ENCODE peak calls at places on chromosomes 16 and 17, in ten cellular contexts. M is stomach; N is fibroblast of the conjunctiva; R is GM13977; D is ACHN; G is stimulated activated naive CD8-positive, alpha-beta T cell treated with anti-CD3 and anti-CD28 coated beads, Interleukin-15, Interleukin-2, amounts not matched to agents 100 U/mL and 50 U/mL, for 24 hours; F is stimulated activated CD4-positive, alpha-beta T cell treated with anti-CD3 and anti-CD28 coated beads, Interleukin-4, amount 100 ng/mL, for 24 hours; S is HuH-7.5; X is lower leg skin; V is T-helper 2 cell. W is an unnamed sample.

GRCh38 chr16:80027007-80027965 is 426.7 kb upstream of the MAF start:
- DNase-seq in F (peak; percentile 57), N (peak; percentile 9), R (no peak), M (peak; percentile 35), S (peak; percentile 51), D (peak; percentile 98), G (peak; percentile 55), V (peak; percentile 0), X (peak; percentile 86), W (peak; percentile 52)

GRCh38 chr17:67244621-67245072 is 349 bp downstream of the HELZ start:
- DNase-seq in R (no peak), S (no peak), V (no peak), D (no peak), N (no peak), F (no peak), M (no peak), X (no peak), G (peak; percentile 32), W (no peak)

GRCh38 chr16:53257001-53257400 is 177.3 kb upstream of the RBL2 start:
- DNase-seq in S (no peak), V (no peak), M (no peak), D (peak; percentile 58), N (no peak), F (no peak), X (no peak), G (no peak), R (no peak), W (peak; percentile 9)

GRCh38 chr17:82098939-82099765 is 1.1 kb upstream of the FASN start:
- DNase-seq in R (peak; percentile 57), D (no peak), M (no peak), N (no peak), F (no peak), G (no peak), X (no peak), S (no peak), V (no peak), W (no peak)

GRCh38 chr17:80945736-80946135 is 45.9 kb upstream of the CHMP6 start:
- DNase-seq in N (no peak), X (no peak), G (no peak), S (no peak), D (no peak), M (no peak), R (no peak), V (no peak), F (no peak), W (no peak)

GRCh38 chr17:51636291-51636690 is 375.9 kb downstream of the UTP18 start:
- DNase-seq in R (no peak), M (no peak), V (no peak), N (no peak), G (no peak), X (no peak), F (no peak), S (no peak), D (no peak), W (no peak)

GRCh38 chr17:36601303-36602029 is at the start of gene MRM1:
- DNase-seq in N (peak; percentile 75), D (peak; percentile 93), R (peak; percentile 94), V (peak; percentile 78), G (peak; percentile 96), X (peak; percentile 84), F (peak; percentile 93), S (peak; percentile 83), M (peak; percentile 94), W (peak; percentile 58)

GRCh38 chr16:1077877-1078578 is 5.5 kb downstream of the SSTR5 start:
- DNase-seq in S (no peak), X (no peak), G (no peak), F (no peak), R (no peak), M (no peak), V (no peak), N (no peak), D (no peak), W (no peak)

GRCh38 chr16:72457243-72457925 is 285.4 kb upstream of the PMFBP1 start:
- DNase-seq in X (no peak), V (no peak), N (no peak), S (no peak), D (no peak), R (no peak), M (no peak), G (no peak), F (no peak), W (no peak)

GRCh38 chr17:63645775-63646491 is 23.7 kb downstream of the MAP3K3 start:
- DNase-seq in G (no peak), V (no peak), F (no peak), D (no peak), S (no peak), X (no peak), N (no peak), R (no peak), M (no peak), W (no peak)

GRCh38 chr16:24534634-24535033 is 4.7 kb upstream of the RBBP6 start:
- DNase-seq in S (no peak), X (no peak), D (no peak), V (no peak), F (no peak), R (no peak), G (no peak), M (no peak), N (no peak), W (no peak)

GRCh38 chr17:33725675-33726271 is 432.7 kb upstream of the ASIC2 start:
- DNase-seq in N (no peak), D (peak; percentile 38), M (peak; percentile 31), F (no peak), X (peak; percentile 15), V (no peak), R (peak; percentile 38), S (peak; percentile 12), G (peak; percentile 21), W (no peak)

GRCh38 chr16:23847938-23848337 is 12.2 kb downstream of the PRKCB start:
- DNase-seq in D (no peak), X (no peak), M (no peak), V (peak; percentile 65), F (peak; percentile 55), N (no peak), S (no peak), R (no peak), G (peak; percentile 67), W (no peak)

GRCh38 chr17:19311016-19311415 is 51.5 kb downstream of the B9D1 start:
- DNase-seq in F (no peak), M (no peak), N (no peak), D (no peak), X (no peak), V (no peak), G (no peak), R (no peak), S (no peak), W (no peak)

GRCh38 chr17:49210158-49211029 is at the start of the genes ABI3 and GNGT2:
- DNase-seq in F (peak; percentile 75), D (no peak), M (peak; percentile 37), S (no peak), X (no peak), V (peak; percentile 68), N (no peak), G (peak; percentile 76), R (peak; percentile 90), W (no peak)

GRCh38 chr17:64256913-64257807 is 5.9 kb downstream of the TEX2 start:
- DNase-seq in D (no peak), N (no peak), V (no peak), R (no peak), M (no peak), F (no peak), S (no peak), X (no peak), G (no peak), W (no peak)

GRCh38 chr17:75009139-75009724 is 3.2 kb upstream of the MRPL58 start:
- DNase-seq in M (no peak), R (peak; percentile 17), G (no peak), D (no peak), F (no peak), N (no peak), V (no peak), X (no peak), S (no peak), W (no peak)

GRCh38 chr17:74848656-74849399 is 10.9 kb downstream of the GRIN2C start:
- DNase-seq in S (no peak), G (no peak), D (no peak), F (no peak), R (no peak), V (no peak), X (no peak), M (no peak), N (no peak), W (no peak)

GRCh38 chr17:46059457-46059856 is 60.4 kb downstream of the STH start:
- DNase-seq in X (no peak), G (no peak), M (no peak), V (no peak), F (no peak), D (no peak), N (no peak), R (no peak), S (no peak), W (no peak)

GRCh38 chr16:85579883-85580607 is 33.1 kb upstream of the GSE1 start:
- DNase-seq in D (no peak), M (no peak), R (no peak), F (no peak), G (no peak), X (no peak), S (no peak), V (no peak), N (no peak), W (no peak)

GRCh38 chr17:64657610-64658125 is 4.4 kb downstream of the SMURF2 start:
- DNase-seq in D (no peak), M (no peak), X (peak; percentile 11), V (no peak), N (no peak), G (no peak), F (no peak), R (no peak), S (no peak), W (no peak)

GRCh38 chr17:39270923-39271322 is 45.2 kb upstream of the STAC2 start:
- DNase-seq in G (no peak), F (no peak), X (no peak), V (no peak), R (no peak), N (peak; percentile 90), M (no peak), D (peak; percentile 43), S (no peak), W (peak; percentile 11)

GRCh38 chr16:65809627-65810026 is 556.9 kb upstream of the CDH5 start:
- DNase-seq in G (no peak), D (no peak), M (no peak), S (no peak), N (no peak), X (no peak), R (no peak), V (no peak), F (no peak), W (no peak)

GRCh38 chr17:17039911-17040310 is 2.3 kb upstream of the MPRIP start:
- DNase-seq in N (no peak), S (no peak), M (no peak), X (no peak), G (no peak), D (no peak), F (no peak), V (no peak), R (no peak), W (no peak)

GRCh38 chr17:2571523-2572303 is 21.7 kb upstream of the PAFAH1B1 start:
- DNase-seq in F (no peak), S (no peak), N (no peak), G (no peak), D (no peak), M (no peak), X (no peak), R (peak; percentile 71), V (no peak), W (no peak)

GRCh38 chr17:29591737-29592624 is 951 bp upstream of the ANKRD13B start:
- DNase-seq in V (peak; percentile 60), D (peak; percentile 89), X (peak; percentile 81), S (peak; percentile 98), N (peak; percentile 69), G (peak; percentile 95), R (peak; percentile 92), F (peak; percentile 84), M (peak; percentile 89), W (no peak)

GRCh38 chr17:65750678-65751077 is 189.2 kb upstream of the AXIN2 start:
- DNase-seq in S (no peak), X (peak; percentile 68), N (peak; percentile 85), R (no peak), D (peak; percentile 98), G (peak; percentile 41), V (peak; percentile 31), F (peak; percentile 37), M (peak; percentile 87), W (peak; percentile 93)

GRCh38 chr17:10205549-10206185 is 7.3 kb upstream of the GAS7 start:
- DNase-seq in N (no peak), D (no peak), R (no peak), G (peak; percentile 18), M (no peak), S (no peak), F (no peak), V (no peak), X (no peak), W (no peak)